ENCODE peak calls at places on chromosomes 4 and X, in nine cellular contexts. S is occipital lobe; A is HEK293T; C is GM23248; U is heart left ventricle; V is activated CD4-positive, alpha-beta T cell treated with anti-CD3 and anti-CD28 coated beads, Interleukin-2, amount 50 U/mL, for 1 hour; L is NCI-H2081; W is activated gamma-delta T cell treated with Interleukin-2 at 50 U/mL for 16 hours; J is stimulated activated CD4-positive, alpha-beta T cell treated with anti-CD3 and anti-CD28 coated beads, Interleukin-4, amount 100 ng/mL, for 24 hours. Z is an unnamed sample.

GRCh38 chr4:52052475-52052780 is 1.3 kb downstream of the SPATA18 start:
- DNase-seq in J (no peak), L (no peak), S (no peak), V (no peak), C (peak), U (peak), A (no peak), W (no peak), Z (no peak)

GRCh38 chrX:107677501-107677901 is 49.2 kb downstream of the PRPS1 start:
- DNase-seq in V (no peak), U (no peak), J (no peak), S (no peak), L (no peak), C (peak), A (no peak), W (no peak), Z (no peak)

GRCh38 chrX:46117234-46117633 is 428.0 kb downstream of the ZNF674 start:
- DNase-seq in A (no peak), U (no peak), V (no peak), J (no peak), C (no peak), L (no peak), S (no peak), W (no peak), Z (no peak)

GRCh38 chr4:15649914-15650545 is 5.1 kb downstream of the FBXL5 start:
- DNase-seq in W (peak), A (peak), S (peak), V (peak), U (peak), C (peak), J (peak), L (peak), Z (peak)

GRCh38 chrX:110133735-110134370 is 130.9 kb downstream of the TMEM164 start:
- DNase-seq in S (no peak), L (no peak), W (no peak), V (no peak), A (no peak), C (no peak), U (no peak), J (no peak), Z (no peak)

GRCh38 chrX:45775462-45775861 is 574.8 kb upstream of the DIPK2B start:
- DNase-seq in J (no peak), S (no peak), W (no peak), V (no peak), A (no peak), U (no peak), C (peak), L (no peak), Z (no peak)

GRCh38 chr4:176744091-176744490 is 48.6 kb downstream of the VEGFC start:
- DNase-seq in L (no peak), W (no peak), A (no peak), V (no peak), J (no peak), C (no peak), U (no peak), S (no peak), Z (no peak)

GRCh38 chr4:127708985-127709384 is 21.2 kb upstream of the SLC25A31 start:
- DNase-seq in A (no peak), S (no peak), C (peak), J (no peak), W (no peak), V (no peak), U (no peak), L (peak), Z (peak)

GRCh38 chr4:134691915-134692314 is 490.3 kb upstream of the PABPC4L start:
- DNase-seq in U (no peak), V (no peak), J (no peak), S (no peak), A (no peak), L (no peak), W (no peak), C (no peak), Z (no peak)

Z was measured in left cardiac atrium.